ENCODE peak calls at places on chromosomes 11 and 22, in ten cellular contexts. One of them, this sample, is unnamed.

GRCh38 chr11:79049627-79050238 is 391.1 kb downstream of the TENM4 start:
- DNase-seq in H9: no peak
- DNase-seq in stimulated activated effector memory CD8-positive, alpha-beta T cell treated with anti-CD3 and anti-CD28 coated beads, Interleukin-12 subunit alpha, Interleukin-12 subunit beta, amount 100 ng/mL, for 72 hours: no peak
- DNase-seq in germinal center: no peak
- DNase-seq in NCI-H2081 treated with DMSO at 0.1 percent for 48 hours: no peak
- DNase-seq in endothelial cell: no peak
- DNase-seq in ovary: no peak
- DNase-seq in AG09319: no peak
- DNase-seq in WTC11: no peak
- DNase-seq in ELR: no peak
- DNase-seq in this sample: no peak

GRCh38 chr22:35839811-35840739 is 122.4 kb downstream of the APOL5 start:
- DNase-seq in H9: peak; percentile 94
- DNase-seq in stimulated activated effector memory CD8-positive, alpha-beta T cell treated with anti-CD3 and anti-CD28 coated beads, Interleukin-12 subunit alpha, Interleukin-12 subunit beta, amount 100 ng/mL, for 72 hours: no peak
- DNase-seq in germinal center: no peak
- DNase-seq in NCI-H2081 treated with DMSO at 0.1 percent for 48 hours: peak; percentile 53
- DNase-seq in endothelial cell: peak; percentile 83
- DNase-seq in ovary: peak; percentile 87
- DNase-seq in AG09319: peak; percentile 97
- DNase-seq in WTC11: peak; percentile 78
- DNase-seq in ELR: peak; percentile 98
- DNase-seq in this sample: no peak

GRCh38 chr22:50185384-50186087 is at the start of gene TRABD:
- DNase-seq in H9: peak; percentile 91
- DNase-seq in stimulated activated effector memory CD8-positive, alpha-beta T cell treated with anti-CD3 and anti-CD28 coated beads, Interleukin-12 subunit alpha, Interleukin-12 subunit beta, amount 100 ng/mL, for 72 hours: peak; percentile 79
- DNase-seq in germinal center: peak; percentile 91
- DNase-seq in NCI-H2081 treated with DMSO at 0.1 percent for 48 hours: no peak
- DNase-seq in endothelial cell: peak; percentile 89
- DNase-seq in ovary: peak; percentile 89
- DNase-seq in AG09319: peak; percentile 71
- DNase-seq in WTC11: peak; percentile 84
- DNase-seq in ELR: peak; percentile 92
- DNase-seq in this sample: peak; percentile 83

GRCh38 chr22:45744442-45744841 is 72.8 kb downstream of the ATXN10 start:
- DNase-seq in H9: no peak
- DNase-seq in stimulated activated effector memory CD8-positive, alpha-beta T cell treated with anti-CD3 and anti-CD28 coated beads, Interleukin-12 subunit alpha, Interleukin-12 subunit beta, amount 100 ng/mL, for 72 hours: no peak
- DNase-seq in germinal center: no peak
- DNase-seq in NCI-H2081 treated with DMSO at 0.1 percent for 48 hours: no peak
- DNase-seq in endothelial cell: no peak
- DNase-seq in ovary: no peak
- DNase-seq in AG09319: no peak
- DNase-seq in WTC11: no peak
- DNase-seq in ELR: no peak
- DNase-seq in this sample: no peak

GRCh38 chr11:69285766-69286165 is 8.2 kb upstream of the MYEOV start:
- DNase-seq in H9: no peak
- DNase-seq in stimulated activated effector memory CD8-positive, alpha-beta T cell treated with anti-CD3 and anti-CD28 coated beads, Interleukin-12 subunit alpha, Interleukin-12 subunit beta, amount 100 ng/mL, for 72 hours: no peak
- DNase-seq in germinal center: no peak
- DNase-seq in NCI-H2081 treated with DMSO at 0.1 percent for 48 hours: no peak
- DNase-seq in endothelial cell: no peak
- DNase-seq in ovary: no peak
- DNase-seq in AG09319: no peak
- DNase-seq in WTC11: no peak
- DNase-seq in ELR: no peak
- DNase-seq in this sample: no peak

GRCh38 chr11:110069158-110069737 is 23.9 kb upstream of the ZC3H12C start:
- DNase-seq in H9: no peak
- DNase-seq in stimulated activated effector memory CD8-positive, alpha-beta T cell treated with anti-CD3 and anti-CD28 coated beads, Interleukin-12 subunit alpha, Interleukin-12 subunit beta, amount 100 ng/mL, for 72 hours: no peak
- DNase-seq in germinal center: no peak
- DNase-seq in NCI-H2081 treated with DMSO at 0.1 percent for 48 hours: peak; percentile 11
- DNase-seq in endothelial cell: peak; percentile 9
- DNase-seq in ovary: peak; percentile 25
- DNase-seq in AG09319: peak; percentile 54
- DNase-seq in WTC11: no peak
- DNase-seq in ELR: peak; percentile 99
- DNase-seq in this sample: no peak

GRCh38 chr11:47189100-47189834 is 3.0 kb upstream of the PACSIN3 start:
- DNase-seq in H9: no peak
- DNase-seq in stimulated activated effector memory CD8-positive, alpha-beta T cell treated with anti-CD3 and anti-CD28 coated beads, Interleukin-12 subunit alpha, Interleukin-12 subunit beta, amount 100 ng/mL, for 72 hours: no peak
- DNase-seq in germinal center: no peak
- DNase-seq in NCI-H2081 treated with DMSO at 0.1 percent for 48 hours: no peak
- DNase-seq in endothelial cell: no peak
- DNase-seq in ovary: no peak
- DNase-seq in AG09319: no peak
- DNase-seq in WTC11: no peak
- DNase-seq in ELR: peak; percentile 83
- DNase-seq in this sample: no peak

GRCh38 chr11:132824642-132825041 is 707.7 kb downstream of the OPCML start:
- DNase-seq in H9: no peak
- DNase-seq in stimulated activated effector memory CD8-positive, alpha-beta T cell treated with anti-CD3 and anti-CD28 coated beads, Interleukin-12 subunit alpha, Interleukin-12 subunit beta, amount 100 ng/mL, for 72 hours: no peak
- DNase-seq in germinal center: no peak
- DNase-seq in NCI-H2081 treated with DMSO at 0.1 percent for 48 hours: no peak
- DNase-seq in endothelial cell: no peak
- DNase-seq in ovary: no peak
- DNase-seq in AG09319: no peak
- DNase-seq in WTC11: no peak
- DNase-seq in ELR: no peak
- DNase-seq in this sample: no peak

GRCh38 chr11:561148-562003 is 606 bp downstream of the RASSF7 start:
- DNase-seq in H9: no peak
- DNase-seq in stimulated activated effector memory CD8-positive, alpha-beta T cell treated with anti-CD3 and anti-CD28 coated beads, Interleukin-12 subunit alpha, Interleukin-12 subunit beta, amount 100 ng/mL, for 72 hours: no peak
- DNase-seq in germinal center: no peak
- DNase-seq in NCI-H2081 treated with DMSO at 0.1 percent for 48 hours: no peak
- DNase-seq in endothelial cell: no peak
- DNase-seq in ovary: no peak
- DNase-seq in AG09319: no peak
- DNase-seq in WTC11: no peak
- DNase-seq in ELR: peak; percentile 58
- DNase-seq in this sample: no peak

GRCh38 chr11:61172888-61173287 is 11.7 kb upstream of the VPS37C start:
- DNase-seq in H9: no peak
- DNase-seq in stimulated activated effector memory CD8-positive, alpha-beta T cell treated with anti-CD3 and anti-CD28 coated beads, Interleukin-12 subunit alpha, Interleukin-12 subunit beta, amount 100 ng/mL, for 72 hours: no peak
- DNase-seq in germinal center: no peak
- DNase-seq in NCI-H2081 treated with DMSO at 0.1 percent for 48 hours: no peak
- DNase-seq in endothelial cell: no peak
- DNase-seq in ovary: no peak
- DNase-seq in AG09319: no peak
- DNase-seq in WTC11: no peak
- DNase-seq in ELR: no peak
- DNase-seq in this sample: no peak

GRCh38 chr22:38824587-38824986 is 19.2 kb downstream of the NPTXR start:
- DNase-seq in H9: peak; percentile 88
- DNase-seq in stimulated activated effector memory CD8-positive, alpha-beta T cell treated with anti-CD3 and anti-CD28 coated beads, Interleukin-12 subunit alpha, Interleukin-12 subunit beta, amount 100 ng/mL, for 72 hours: peak; percentile 38
- DNase-seq in germinal center: peak; percentile 55
- DNase-seq in NCI-H2081 treated with DMSO at 0.1 percent for 48 hours: no peak
- DNase-seq in endothelial cell: peak; percentile 91
- DNase-seq in ovary: no peak
- DNase-seq in AG09319: peak; percentile 28
- DNase-seq in WTC11: peak; percentile 89
- DNase-seq in ELR: peak; percentile 82
- DNase-seq in this sample: peak; percentile 10

GRCh38 chr11:56852131-56852530 is 103.6 kb upstream of the OR9G4 start:
- DNase-seq in H9: no peak
- DNase-seq in stimulated activated effector memory CD8-positive, alpha-beta T cell treated with anti-CD3 and anti-CD28 coated beads, Interleukin-12 subunit alpha, Interleukin-12 subunit beta, amount 100 ng/mL, for 72 hours: no peak
- DNase-seq in germinal center: no peak
- DNase-seq in NCI-H2081 treated with DMSO at 0.1 percent for 48 hours: no peak
- DNase-seq in endothelial cell: no peak
- DNase-seq in ovary: no peak
- DNase-seq in AG09319: no peak
- DNase-seq in WTC11: no peak
- DNase-seq in ELR: no peak
- DNase-seq in this sample: no peak

GRCh38 chr11:64768300-64768694 is 8.5 kb upstream of the PYGM start:
- DNase-seq in H9: no peak
- DNase-seq in stimulated activated effector memory CD8-positive, alpha-beta T cell treated with anti-CD3 and anti-CD28 coated beads, Interleukin-12 subunit alpha, Interleukin-12 subunit beta, amount 100 ng/mL, for 72 hours: no peak
- DNase-seq in germinal center: no peak
- DNase-seq in NCI-H2081 treated with DMSO at 0.1 percent for 48 hours: no peak
- DNase-seq in endothelial cell: no peak
- DNase-seq in ovary: no peak
- DNase-seq in AG09319: no peak
- DNase-seq in WTC11: no peak
- DNase-seq in ELR: no peak
- DNase-seq in this sample: no peak

GRCh38 chr11:74141274-74141695 is 29.5 kb downstream of the C2CD3 start:
- DNase-seq in H9: no peak
- DNase-seq in stimulated activated effector memory CD8-positive, alpha-beta T cell treated with anti-CD3 and anti-CD28 coated beads, Interleukin-12 subunit alpha, Interleukin-12 subunit beta, amount 100 ng/mL, for 72 hours: no peak
- DNase-seq in germinal center: no peak
- DNase-seq in NCI-H2081 treated with DMSO at 0.1 percent for 48 hours: no peak
- DNase-seq in endothelial cell: no peak
- DNase-seq in ovary: no peak
- DNase-seq in AG09319: no peak
- DNase-seq in WTC11: peak; percentile 12
- DNase-seq in ELR: peak; percentile 18
- DNase-seq in this sample: no peak

GRCh38 chr22:27460596-27461347 is 340.8 kb downstream of the MN1 start:
- DNase-seq in H9: no peak
- DNase-seq in stimulated activated effector memory CD8-positive, alpha-beta T cell treated with anti-CD3 and anti-CD28 coated beads, Interleukin-12 subunit alpha, Interleukin-12 subunit beta, amount 100 ng/mL, for 72 hours: no peak
- DNase-seq in germinal center: no peak
- DNase-seq in NCI-H2081 treated with DMSO at 0.1 percent for 48 hours: no peak
- DNase-seq in endothelial cell: no peak
- DNase-seq in ovary: no peak
- DNase-seq in AG09319: peak; percentile 50
- DNase-seq in WTC11: no peak
- DNase-seq in ELR: peak; percentile 83
- DNase-seq in this sample: no peak

GRCh38 chr11:124746621-124747243 is 5.3 kb downstream of the VSIG2 start:
- DNase-seq in H9: peak; percentile 95
- DNase-seq in stimulated activated effector memory CD8-positive, alpha-beta T cell treated with anti-CD3 and anti-CD28 coated beads, Interleukin-12 subunit alpha, Interleukin-12 subunit beta, amount 100 ng/mL, for 72 hours: peak; percentile 57
- DNase-seq in germinal center: peak; percentile 94
- DNase-seq in NCI-H2081 treated with DMSO at 0.1 percent for 48 hours: no peak
- DNase-seq in endothelial cell: peak; percentile 75
- DNase-seq in ovary: peak; percentile 50
- DNase-seq in AG09319: peak; percentile 11
- DNase-seq in WTC11: peak; percentile 90
- DNase-seq in ELR: peak; percentile 92
- DNase-seq in this sample: peak; percentile 76

GRCh38 chr11:20627026-20627425 is 27.6 kb downstream of the SLC6A5 start:
- DNase-seq in H9: no peak
- DNase-seq in stimulated activated effector memory CD8-positive, alpha-beta T cell treated with anti-CD3 and anti-CD28 coated beads, Interleukin-12 subunit alpha, Interleukin-12 subunit beta, amount 100 ng/mL, for 72 hours: no peak
- DNase-seq in germinal center: no peak
- DNase-seq in NCI-H2081 treated with DMSO at 0.1 percent for 48 hours: no peak
- DNase-seq in endothelial cell: no peak
- DNase-seq in ovary: no peak
- DNase-seq in AG09319: no peak
- DNase-seq in WTC11: no peak
- DNase-seq in ELR: no peak
- DNase-seq in this sample: no peak

GRCh38 chr22:23829845-23830372 is 8.9 kb downstream of the DERL3 start:
- DNase-seq in H9: no peak
- DNase-seq in stimulated activated effector memory CD8-positive, alpha-beta T cell treated with anti-CD3 and anti-CD28 coated beads, Interleukin-12 subunit alpha, Interleukin-12 subunit beta, amount 100 ng/mL, for 72 hours: no peak
- DNase-seq in germinal center: no peak
- DNase-seq in NCI-H2081 treated with DMSO at 0.1 percent for 48 hours: no peak
- DNase-seq in endothelial cell: no peak
- DNase-seq in ovary: no peak
- DNase-seq in AG09319: peak; percentile 84
- DNase-seq in WTC11: no peak
- DNase-seq in ELR: peak; percentile 39
- DNase-seq in this sample: no peak

GRCh38 chr11:94106699-94107098 is 21.9 kb upstream of the PANX1 start:
- DNase-seq in H9: no peak
- DNase-seq in stimulated activated effector memory CD8-positive, alpha-beta T cell treated with anti-CD3 and anti-CD28 coated beads, Interleukin-12 subunit alpha, Interleukin-12 subunit beta, amount 100 ng/mL, for 72 hours: no peak
- DNase-seq in germinal center: no peak
- DNase-seq in NCI-H2081 treated with DMSO at 0.1 percent for 48 hours: no peak
- DNase-seq in endothelial cell: no peak
- DNase-seq in ovary: no peak
- DNase-seq in AG09319: no peak
- DNase-seq in WTC11: no peak
- DNase-seq in ELR: no peak
- DNase-seq in this sample: no peak

GRCh38 chr11:115324569-115325432 is 179.4 kb downstream of the CADM1 start:
- DNase-seq in H9: peak; percentile 34
- DNase-seq in stimulated activated effector memory CD8-positive, alpha-beta T cell treated with anti-CD3 and anti-CD28 coated beads, Interleukin-12 subunit alpha, Interleukin-12 subunit beta, amount 100 ng/mL, for 72 hours: no peak
- DNase-seq in germinal center: peak; percentile 35
- DNase-seq in NCI-H2081 treated with DMSO at 0.1 percent for 48 hours: peak; percentile 58
- DNase-seq in endothelial cell: peak; percentile 17
- DNase-seq in ovary: peak; percentile 30
- DNase-seq in AG09319: peak; percentile 11
- DNase-seq in WTC11: peak; percentile 13
- DNase-seq in ELR: peak; percentile 43
- DNase-seq in this sample: no peak